ENCODE peak calls at places on chromosomes 5 and 9, in five cellular contexts. Q is mucosa of descending colon, W is nephron progenitor cell, S is fibroblast of mammary gland, B is kidney epithelial cell. R is an unnamed sample.

GRCh38 chr9:135533093-135533492 is 11.9 kb downstream of the LCN1 start:
- DNase-seq in Q (no peak), W (no peak), S (no peak), B (no peak), R (no peak)

GRCh38 chr9:92289708-92290390 is 3.6 kb downstream of the IARS1 start:
- DNase-seq in Q (no peak), W (no peak), S (peak), B (no peak), R (no peak)

GRCh38 chr9:87193151-87193550 is 245.8 kb upstream of the GAS1 start:
- DNase-seq in Q (no peak), W (no peak), S (peak), B (no peak), R (no peak)

GRCh38 chr5:132259061-132259851 is 1.8 kb downstream of the PDLIM4 start:
- DNase-seq in Q (peak), W (peak), S (peak), B (no peak), R (peak)

GRCh38 chr9:123401879-123402513 is 46.0 kb downstream of the CRB2 start:
- DNase-seq in Q (peak), W (peak), S (peak), B (peak), R (no peak)

GRCh38 chr5:172688735-172689572 is 47.9 kb downstream of the NEURL1B start:
- DNase-seq in Q (peak), W (no peak), S (no peak), B (no peak), R (no peak)

GRCh38 chr5:120479066-120479465 is 15.0 kb downstream of the PRR16 start:
- DNase-seq in Q (no peak), W (no peak), S (peak), B (no peak), R (no peak)

GRCh38 chr5:179153341-179153901 is 93.2 kb downstream of the ZNF354C start:
- DNase-seq in Q (no peak), W (no peak), S (no peak), B (no peak), R (no peak)

GRCh38 chr9:133727277-133727875 is 10.8 kb downstream of the SARDH start:
- DNase-seq in Q (no peak), W (peak), S (no peak), B (no peak), R (peak)

GRCh38 chr5:71946631-71947030 is 160.6 kb upstream of the MAP1B start:
- DNase-seq in Q (no peak), W (no peak), S (no peak), B (no peak), R (no peak)

GRCh38 chr9:133109931-133110650 is 10.9 kb downstream of the RALGDS start:
- DNase-seq in Q (no peak), W (no peak), S (no peak), B (no peak), R (no peak)

GRCh38 chr9:9913276-9913832 is 699.4 kb downstream of the PTPRD start:
- DNase-seq in Q (no peak), W (no peak), S (no peak), B (peak), R (no peak)

GRCh38 chr5:80125022-80125961 is 90.1 kb downstream of the THBS4 start:
- DNase-seq in Q (no peak), W (no peak), S (no peak), B (no peak), R (no peak)

GRCh38 chr5:179317411-179318192 is 27.7 kb downstream of the ADAMTS2 start:
- DNase-seq in Q (no peak), W (no peak), S (no peak), B (no peak), R (no peak)

GRCh38 chr5:177386542-177386941 is 2.3 kb downstream of the SLC34A1 start:
- DNase-seq in Q (no peak), W (no peak), S (no peak), B (no peak), R (no peak)

GRCh38 chr5:177383181-177383580 is 1.1 kb upstream of the SLC34A1 start:
- DNase-seq in Q (no peak), W (no peak), S (no peak), B (no peak), R (no peak)

GRCh38 chr5:177387405-177387804 is 3.2 kb downstream of the SLC34A1 start:
- DNase-seq in Q (no peak), W (no peak), S (no peak), B (no peak), R (no peak)

GRCh38 chr5:177384134-177384533 is at the start of gene SLC34A1:
- DNase-seq in Q (no peak), W (no peak), S (no peak), B (no peak), R (no peak)

DNA sequence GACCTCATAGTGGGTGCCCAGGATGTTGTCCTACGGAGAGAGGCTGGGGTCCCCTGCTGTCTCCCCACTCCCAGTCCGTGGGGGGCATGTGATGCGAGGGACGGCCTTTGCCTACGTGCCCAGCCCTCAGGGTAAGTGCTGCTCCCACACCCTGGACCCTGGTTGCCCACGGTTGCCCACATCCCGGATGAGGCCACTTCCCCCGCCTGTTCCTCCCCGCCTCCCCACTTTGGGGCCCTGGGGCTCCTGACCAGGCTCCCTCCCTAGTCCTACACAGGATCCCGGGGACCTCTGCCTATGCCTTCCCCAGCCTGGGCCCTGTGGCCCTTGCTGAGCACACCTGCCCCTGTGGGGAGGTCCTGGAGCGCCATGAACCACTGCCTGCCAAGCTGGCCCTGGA is 1.5 kb downstream of the SLC34A1 start:
- DNase-seq in Q (no peak), W (no peak), S (no peak), B (no peak), R (no peak)
- TF ChIP-seq CTCF in Q (no peak), W (no peak), S (no peak), B (no peak), R (no peak)

DNA sequence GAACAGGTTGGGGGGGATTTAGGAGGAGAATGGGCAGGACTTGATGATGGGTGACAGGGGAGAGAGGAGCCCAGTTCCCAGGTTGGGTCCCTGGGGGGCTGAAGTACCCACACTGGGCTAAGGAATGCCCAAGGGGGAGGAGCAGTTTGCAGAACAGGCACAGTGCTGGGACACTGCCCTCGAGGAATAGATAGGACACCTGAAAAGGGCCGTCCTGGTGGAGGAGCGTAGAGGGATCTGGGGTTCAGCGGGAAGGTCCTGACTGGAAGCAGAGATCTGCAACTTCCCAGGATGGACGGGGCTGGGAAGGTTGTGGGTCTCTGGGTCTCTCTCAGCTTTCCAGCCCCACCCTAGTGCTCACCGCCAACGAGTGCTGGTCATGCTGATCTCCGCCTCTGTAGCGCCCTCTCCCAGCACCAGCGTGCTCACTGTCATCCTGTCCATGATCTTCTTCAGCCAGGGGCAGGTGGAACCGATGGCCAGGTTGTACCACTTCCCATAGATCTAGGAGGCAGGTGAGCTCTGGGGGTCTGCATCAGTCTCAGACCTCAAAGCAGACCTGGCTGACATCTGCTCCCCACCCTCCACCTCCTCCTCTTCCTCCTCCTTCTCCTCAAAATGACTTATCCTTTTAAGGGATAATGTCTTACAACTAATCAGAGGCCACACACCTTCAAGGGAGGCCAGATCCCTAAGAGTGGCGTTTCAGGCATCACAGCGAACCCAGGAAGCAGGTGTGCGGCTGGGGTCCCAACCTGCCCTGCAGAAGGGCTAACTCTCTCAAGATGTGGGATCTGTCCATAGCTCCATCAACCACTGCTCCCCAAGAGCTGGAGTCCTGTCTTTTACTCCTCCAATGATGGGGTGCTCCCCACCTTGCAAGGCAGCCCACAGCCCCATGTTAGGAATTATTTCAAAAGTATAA is 1.6 kb downstream of the AMBP start:
- DNase-seq in Q (no peak), W (no peak), S (no peak), B (no peak), R (no peak)
- TF ChIP-seq CTCF in Q (no peak), W (no peak), S (no peak), B (no peak), R (no peak)

GRCh38 chr5:134070979-134071849 is 43.3 kb upstream of the TCF7 start:
- DNase-seq in Q (peak), W (peak), S (no peak), B (no peak), R (no peak)
- TF ChIP-seq CTCF in Q (no peak), W (no peak), S (no peak), B (no peak), R (no peak)

GRCh38 chr5:58499951-58500350 is 8.7 kb downstream of the GAPT start:
- DNase-seq in Q (no peak), W (no peak), S (no peak), B (no peak), R (no peak)

GRCh38 chr5:58497956-58498942 is 7.0 kb downstream of the GAPT start:
- DNase-seq in Q (peak), W (peak), S (peak), B (no peak), R (no peak)

GRCh38 chr5:58493136-58493535 is 1.9 kb downstream of the GAPT start:
- DNase-seq in Q (no peak), W (no peak), S (no peak), B (no peak), R (no peak)

GRCh38 chr5:58499231-58499630 is 8.0 kb downstream of the GAPT start:
- DNase-seq in Q (no peak), W (no peak), S (no peak), B (no peak), R (no peak)

GRCh38 chr5:58496488-58496887 is 5.3 kb downstream of the GAPT start:
- DNase-seq in Q (no peak), W (no peak), S (no peak), B (no peak), R (no peak)
- TF ChIP-seq CTCF in Q (no peak), W (peak), S (peak), B (no peak), R (peak)

GRCh38 chr9:130431536-130432303 is 13.0 kb upstream of the ASS1 start:
- DNase-seq in Q (no peak), W (no peak), S (no peak), B (no peak), R (no peak)

GRCh38 chr9:130432796-130433167 is 12.0 kb upstream of the ASS1 start:
- DNase-seq in Q (no peak), W (no peak), S (no peak), B (no peak), R (no peak)

GRCh38 chr9:130433947-130434262 is 10.9 kb upstream of the ASS1 start:
- DNase-seq in Q (no peak), W (no peak), S (no peak), B (no peak), R (no peak)

GRCh38 chr9:130432362-130432761 is 12.4 kb upstream of the ASS1 start:
- DNase-seq in Q (no peak), W (no peak), S (no peak), B (no peak), R (no peak)

GRCh38 chr9:130433168-130433946 is 11.4 kb upstream of the ASS1 start:
- DNase-seq in Q (no peak), W (peak), S (no peak), B (no peak), R (no peak)
- TF ChIP-seq CTCF in Q (peak), W (peak), S (no peak), B (peak), R (peak)

GRCh38 chr5:91419571-91420537 is 36.7 kb upstream of the ARRDC3 start:
- DNase-seq in Q (peak), W (peak), S (peak), B (no peak), R (no peak)
- TF ChIP-seq CTCF in Q (no peak), W (peak), S (peak), B (peak), R (peak)

GRCh38 chr5:92222449-92222848 is 839.3 kb upstream of the ARRDC3 start:
- DNase-seq in Q (no peak), W (no peak), S (peak), B (no peak), R (no peak)
- TF ChIP-seq CTCF in Q (no peak), W (peak), S (peak), B (peak), R (peak)

GRCh38 chr9:110842169-110842568 is 173.6 kb downstream of the MUSK start:
- DNase-seq in Q (peak), W (no peak), S (no peak), B (peak), R (no peak)
- TF ChIP-seq CTCF in Q (no peak), W (no peak), S (no peak), B (peak), R (no peak)

R was measured in osteocyte.